ENCODE peak calls at places on chromosomes 16 and 17, in ten cellular contexts. U, O, F, I, A, L, K, G, M and N are unnamed samples. For H3K27me3 and H3K4me1, the result is how much of the 10 kb centered on the place peaks cover.

GRCh38 chr17:7250655-7251329 is 742 bp downstream of the CTDNEP1 start:
- DNase-seq in O (no peak), G (no peak), K (no peak), L (no peak), A (no peak), I (no peak), F (no peak), U (peak), M (no peak), N (no peak)

GRCh38 chr16:86755571-86756006 is 177.2 kb downstream of the FOXL1 start:
- DNase-seq in O (no peak), F (peak), U (no peak), I (no peak), A (no peak), G (no peak), M (no peak), L (no peak), K (no peak), N (peak)

GRCh38 chr17:76191891-76192290 is 48.4 kb downstream of the RNF157 start:
- DNase-seq in I (no peak), L (peak), K (no peak), U (no peak), M (no peak), G (no peak), F (no peak), A (no peak), O (no peak), N (no peak)

GRCh38 chr16:17261197-17261858 is 209.4 kb downstream of the XYLT1 start:
- DNase-seq in L (no peak), U (no peak), I (no peak), G (no peak), O (no peak), A (no peak), M (no peak), K (no peak), F (no peak), N (no peak)

GRCh38 chr17:72600934-72601333 is 480.1 kb downstream of the SOX9 start:
- DNase-seq in M (no peak), O (no peak), I (no peak), A (no peak), K (no peak), G (no peak), F (no peak), L (no peak), U (peak), N (peak)

GRCh38 chr17:56812971-56813388 is 20.7 kb downstream of the C17orf67 start:
- DNase-seq in F (no peak), L (no peak), U (no peak), M (no peak), G (no peak), O (no peak), I (no peak), K (no peak), A (no peak), N (no peak)

GRCh38 chr17:38464251-38464722 is 36.0 kb downstream of the ARHGAP23 start:
- DNase-seq in M (no peak), L (no peak), G (no peak), F (no peak), I (peak), U (peak), K (peak), A (peak), O (peak), N (no peak)

GRCh38 chr16:86033971-86034370 is 135.0 kb downstream of the IRF8 start:
- DNase-seq in O (no peak), M (no peak), U (no peak), L (no peak), I (peak), A (no peak), K (no peak), F (no peak), G (no peak), N (no peak)

GRCh38 chr17:63450551-63450950 is 4.4 kb upstream of the CYB561 start:
- DNase-seq in K (no peak), O (no peak), F (peak), I (no peak), U (no peak), G (no peak), M (no peak), L (no peak), A (no peak), N (no peak)

GRCh38 chr17:319266-319665 is 33.3 kb downstream of the RPH3AL start:
- DNase-seq in M (no peak), F (peak), U (no peak), O (no peak), K (no peak), G (no peak), A (no peak), I (no peak), L (no peak), N (peak)

GRCh38 chr17:44808156-44808555 is 21.9 kb downstream of the GJC1 start:
- DNase-seq in A (no peak), U (no peak), I (no peak), O (no peak), G (no peak), L (no peak), F (no peak), M (no peak), K (no peak), N (no peak)

GRCh38 chr16:47461598-47462266 is 601 bp downstream of the PHKB start:
- DNase-seq in A (no peak), G (peak), I (no peak), K (no peak), M (no peak), U (peak), O (no peak), F (no peak), L (no peak), N (no peak)

GRCh38 chr17:60154616-60155426 is 5.0 kb downstream of the CA4 start:
- DNase-seq in U (peak), M (no peak), F (no peak), O (no peak), A (no peak), K (peak), L (no peak), I (no peak), G (peak), N (no peak)

GRCh38 chr16:89349947-89350633 is 132.6 kb downstream of the ZNF778 start:
- DNase-seq in M (no peak), I (no peak), G (no peak), F (no peak), K (no peak), L (no peak), A (no peak), O (no peak), U (no peak), N (no peak)

GRCh38 chr17:57727776-57728175 is 17.3 kb downstream of the CCDC182 start:
- DNase-seq in I (no peak), G (no peak), M (no peak), K (no peak), O (no peak), F (no peak), A (no peak), U (no peak), L (no peak), N (no peak)

GRCh38 chr16:85984947-85985451 is 86.0 kb downstream of the IRF8 start:
- DNase-seq in G (no peak), I (no peak), A (no peak), K (no peak), F (no peak), U (no peak), M (no peak), L (no peak), O (no peak), N (peak)

GRCh38 chr16:19086322-19087199 is 19.1 kb downstream of the COQ7 start:
- DNase-seq in U (peak), G (peak), O (peak), F (peak), L (peak), A (peak), I (peak), K (peak), M (peak), N (peak)

GRCh38 chr16:79776243-79776884 is 175.8 kb upstream of the MAF start:
- DNase-seq in K (no peak), A (no peak), I (peak), F (no peak), L (no peak), M (no peak), O (no peak), G (no peak), U (peak), N (no peak)

GRCh38 chr16:79307214-79307613 is 293.3 kb downstream of the MAF start:
- DNase-seq in M (no peak), A (no peak), L (no peak), O (peak), K (no peak), G (no peak), U (no peak), I (peak), F (peak), N (no peak)

GRCh38 chr17:44925731-44926697 is 10.7 kb upstream of the GFAP start:
- DNase-seq in K (no peak), U (no peak), F (peak), L (no peak), I (no peak), A (no peak), G (no peak), M (no peak), O (no peak), N (peak)

DNA sequence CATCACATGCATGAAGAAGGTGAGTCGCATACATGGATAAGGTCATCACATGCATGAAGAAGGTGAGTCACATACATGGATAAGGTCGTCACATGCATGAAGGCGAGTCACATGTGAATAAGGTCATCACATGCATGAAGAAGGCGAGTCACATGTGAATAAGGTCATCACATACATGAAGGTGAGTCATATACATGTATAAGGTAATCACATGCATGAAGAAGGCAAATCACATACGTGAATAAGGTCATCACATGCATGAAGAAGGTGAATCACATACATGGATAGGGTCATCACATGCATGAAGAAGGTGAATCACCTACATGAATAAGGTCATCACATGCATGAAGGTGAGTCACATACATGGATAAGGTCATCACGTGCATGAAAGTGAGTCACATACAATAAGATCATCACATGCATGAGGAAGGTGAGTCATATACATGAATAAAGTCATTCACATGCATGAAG is 105.1 kb upstream of the SDK2 start:
- DNase-seq in G (no peak), K (no peak), I (no peak), O (no peak), U (no peak), M (no peak), L (no peak), A (no peak), F (no peak), N (no peak)
- H3K27me3 ChIP-seq in G (under half), K (under half), I (under half), O (under half), U (half or more), M (under half), L (under half), A (under half), F (under half), N (under half)

GRCh38 chr17:55426851-55427586 is 5.4 kb upstream of the MMD start:
- DNase-seq in F (no peak), I (no peak), G (no peak), U (peak), K (no peak), A (no peak), L (no peak), O (no peak), M (no peak), N (no peak)

GRCh38 chr17:55424893-55425540 is 3.4 kb upstream of the MMD start:
- DNase-seq in K (no peak), I (no peak), G (no peak), L (no peak), A (no peak), M (no peak), O (no peak), U (no peak), F (no peak), N (no peak)

GRCh38 chr17:55430531-55431228 is 9.0 kb upstream of the MMD start:
- DNase-seq in L (no peak), O (no peak), I (no peak), G (no peak), U (no peak), F (no peak), K (no peak), M (no peak), A (no peak), N (no peak)

GRCh38 chr17:55423535-55423934 is 1.9 kb upstream of the MMD start:
- DNase-seq in K (no peak), L (no peak), I (no peak), O (no peak), G (no peak), A (no peak), M (no peak), F (no peak), U (no peak), N (no peak)

GRCh38 chr17:55427587-55427882 is 5.9 kb upstream of the MMD start:
- DNase-seq in G (no peak), O (no peak), A (no peak), M (no peak), L (no peak), I (no peak), U (no peak), K (no peak), F (no peak), N (no peak)
- H3K4me1 ChIP-seq in G (under half), O (under half), A (under half), M (under half), L (under half), I (under half), U (under half), K (under half), F (under half), N (under half)

GRCh38 chr17:2438823-2439222 is 38.0 kb upstream of the MNT start:
- DNase-seq in L (no peak), F (no peak), I (no peak), A (no peak), U (peak), K (no peak), O (no peak), M (no peak), G (no peak), N (no peak)

GRCh38 chr17:2440930-2441329 is 40.1 kb upstream of the MNT start:
- DNase-seq in A (no peak), K (no peak), G (no peak), U (no peak), F (no peak), O (no peak), L (no peak), I (no peak), M (no peak), N (no peak)

GRCh38 chr17:2445638-2446037 is 44.8 kb upstream of the MNT start:
- DNase-seq in A (no peak), K (no peak), F (no peak), I (no peak), G (no peak), U (no peak), M (no peak), L (no peak), O (no peak), N (no peak)

GRCh38 chr17:2444382-2444781 is 43.5 kb upstream of the MNT start:
- DNase-seq in O (no peak), I (no peak), G (no peak), F (no peak), M (no peak), K (no peak), U (peak), L (no peak), A (no peak), N (no peak)

DNA sequence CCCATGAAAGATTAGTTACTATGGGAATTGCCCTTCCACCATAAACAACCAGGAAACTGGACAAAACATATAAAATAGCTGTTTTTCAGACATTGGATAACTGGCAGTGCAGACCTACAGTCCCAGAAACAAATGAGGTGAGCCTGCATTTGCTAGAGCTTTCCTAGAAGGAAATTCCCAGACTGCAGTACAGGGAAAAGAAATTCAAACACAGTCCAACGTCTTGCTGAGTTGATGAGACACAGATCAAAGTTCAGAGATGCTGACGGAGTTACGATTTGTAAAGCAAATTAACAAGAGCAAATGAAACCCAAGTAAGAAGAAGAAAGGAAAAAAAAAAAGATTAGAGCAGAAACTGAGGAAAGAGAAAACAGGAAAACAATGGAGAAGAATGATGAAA is 41.3 kb upstream of the MNT start:
- DNase-seq in G (no peak), K (no peak), I (no peak), F (no peak), O (no peak), M (no peak), U (no peak), A (no peak), L (no peak), N (no peak)
- H3K4me3 ChIP-seq in G (no peak), K (no peak), I (no peak), F (no peak), O (no peak), M (no peak), U (no peak), A (no peak), L (no peak), N (no peak)

DNA sequence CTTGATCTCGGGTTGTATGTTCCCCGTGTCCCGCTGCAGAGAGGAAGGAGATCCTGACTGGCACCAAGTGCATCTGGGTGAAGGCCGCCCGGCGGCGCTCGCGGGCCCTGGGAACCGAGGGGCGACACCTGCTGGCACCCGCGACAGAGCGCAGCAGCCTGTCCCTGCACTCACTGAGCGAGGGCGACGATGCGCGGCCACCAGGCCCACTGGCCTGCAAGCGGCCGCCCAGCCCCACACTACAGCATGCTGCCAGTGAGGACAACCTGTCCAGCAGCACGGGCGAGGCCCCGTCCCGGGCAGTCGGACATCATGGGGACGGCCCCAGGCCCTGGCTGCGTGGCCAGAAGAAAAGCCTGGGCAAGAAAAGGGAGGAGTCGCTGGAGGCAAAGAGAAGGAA is 7.5 kb downstream of the BTBD17 start:
- DNase-seq in L (no peak), M (peak), F (no peak), U (no peak), I (peak), O (no peak), K (peak), A (no peak), G (peak), N (no peak)
- H3K27me3 ChIP-seq in L (under half), M (under half), F (half or more), U (half or more), I (half or more), O (under half), K (under half), A (under half), G (half or more), N (half or more)

DNA sequence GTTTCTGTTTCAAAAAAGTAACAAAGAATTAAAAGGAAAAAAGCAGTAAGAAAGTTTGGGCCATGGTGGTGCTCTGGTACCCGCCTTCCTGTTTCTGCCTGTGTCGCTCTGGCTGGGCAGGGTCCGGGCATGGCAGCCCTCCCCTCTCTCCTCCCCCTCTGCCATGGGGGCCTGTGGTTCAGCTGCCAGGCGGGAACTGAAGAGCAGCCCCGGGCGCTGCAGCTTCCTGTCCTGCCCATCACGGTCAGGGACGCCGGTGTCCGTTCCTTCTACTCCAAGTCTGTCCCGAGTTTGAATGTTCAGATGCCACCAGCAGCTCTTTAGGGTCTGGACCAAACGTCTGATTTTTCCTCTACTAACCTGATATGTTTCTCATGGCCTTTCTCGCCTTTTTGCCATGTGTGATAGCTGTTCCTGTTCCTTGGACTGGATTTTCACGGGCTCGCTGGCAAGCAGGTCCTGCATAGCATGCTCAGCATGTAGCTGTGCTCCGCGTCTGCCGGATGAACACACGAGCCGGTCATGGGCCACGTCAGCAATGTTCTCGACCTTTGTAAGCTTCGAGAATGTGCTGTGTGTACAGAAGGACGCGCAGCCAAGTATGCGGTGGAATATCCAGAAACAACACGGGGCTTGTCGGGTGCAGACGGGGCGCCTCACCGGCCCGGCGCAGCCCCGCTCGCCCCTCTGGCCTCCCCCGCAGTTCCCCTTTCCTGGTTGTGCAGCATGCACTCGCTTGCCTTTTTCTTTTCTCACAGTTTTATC is 42.0 kb downstream of the RPTOR start:
- DNase-seq in K (no peak), O (no peak), F (no peak), I (no peak), L (no peak), G (no peak), U (no peak), A (no peak), M (no peak), N (no peak)
- H3K4me1 ChIP-seq in K (under half), O (under half), F (under half), I (under half), L (under half), G (under half), U (under half), A (under half), M (under half), N (under half)

GRCh38 chr17:68804777-68805176 is 150.4 kb downstream of the ABCA8 start:
- DNase-seq in L (no peak), G (no peak), M (no peak), F (no peak), O (no peak), K (no peak), I (no peak), U (no peak), A (no peak), N (no peak)

GRCh38 chr17:68807998-68808772 is 147.0 kb downstream of the ABCA8 start:
- DNase-seq in I (no peak), O (no peak), K (no peak), M (no peak), F (no peak), A (no peak), G (no peak), U (peak), L (no peak), N (no peak)

GRCh38 chr17:68803122-68803615 is 152.0 kb downstream of the ABCA8 start:
- DNase-seq in L (no peak), M (no peak), F (no peak), K (no peak), A (no peak), G (no peak), O (no peak), I (no peak), U (no peak), N (no peak)

GRCh38 chr17:68809148-68809547 is 146.0 kb downstream of the ABCA8 start:
- DNase-seq in A (no peak), M (no peak), K (no peak), L (no peak), F (no peak), G (no peak), O (no peak), U (no peak), I (no peak), N (no peak)

DNA sequence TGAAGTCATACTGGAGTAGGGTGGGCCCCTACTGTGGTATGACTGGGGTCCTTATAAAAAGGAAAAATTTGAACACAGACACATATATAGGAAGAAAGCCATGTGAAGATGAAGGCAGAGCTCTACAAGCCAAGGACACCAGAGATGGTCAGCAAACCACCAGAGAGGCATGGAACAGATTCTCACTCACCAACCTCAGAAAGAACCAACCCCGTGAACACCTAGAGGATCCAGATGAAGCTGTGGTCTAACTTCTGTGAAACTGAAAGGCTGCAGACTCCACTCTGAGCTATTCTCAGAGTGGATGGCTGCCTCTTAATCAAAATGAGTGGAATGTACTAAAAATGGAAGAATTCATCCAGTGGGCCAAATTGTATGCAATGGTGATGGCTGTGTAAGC is 149.6 kb downstream of the ABCA8 start:
- DNase-seq in I (no peak), L (no peak), M (no peak), F (no peak), G (no peak), O (no peak), K (no peak), A (no peak), U (no peak), N (no peak)
- H3K4me3 ChIP-seq in I (no peak), L (no peak), M (no peak), F (no peak), G (no peak), O (no peak), K (no peak), A (no peak), U (no peak), N (no peak)